ENCODE peak calls at places on chromosome 4, in four cellular contexts. T is A549, X is WTC11, P is K562. O is an unnamed sample.

GRCh38 chr4:121140712-121141111 is 23.4 kb downstream of the TNIP3 start:
- DNase-seq in P (no peak), X (no peak), T (no peak), O (no peak)

GRCh38 chr4:31040106-31040505 is 319.9 kb downstream of the PCDH7 start:
- DNase-seq in X (no peak), P (no peak), T (no peak), O (no peak)

GRCh38 chr4:11451720-11452119 is 23.0 kb upstream of the HS3ST1 start:
- DNase-seq in X (no peak), T (no peak), P (no peak), O (no peak)

GRCh38 chr4:106618920-106619319 is 250.3 kb upstream of the GIMD1 start:
- DNase-seq in P (no peak), X (no peak), T (no peak), O (no peak)

GRCh38 chr4:6112606-6113290 is 87.6 kb downstream of the JAKMIP1 start:
- DNase-seq in X (no peak), T (no peak), P (no peak), O (no peak)

GRCh38 chr4:39987505-39987904 is 9.8 kb upstream of the PDS5A start:
- DNase-seq in P (no peak), X (no peak), T (no peak), O (peak; percentile 56)

GRCh38 chr4:158722291-158722916 is 792 bp downstream of the PPID start:
- DNase-seq in P (peak; percentile 56), T (peak; percentile 10), X (no peak), O (peak; percentile 52)

GRCh38 chr4:6245246-6246169 is 24.1 kb upstream of the WFS1 start:
- DNase-seq in X (peak; percentile 83), T (no peak), P (no peak), O (no peak)

GRCh38 chr4:25313194-25313895 is 771 bp downstream of the ZCCHC4 start:
- DNase-seq in P (no peak), T (no peak), X (no peak), O (peak; percentile 25)

GRCh38 chr4:6272863-6273660 is 3.4 kb downstream of the WFS1 start:
- DNase-seq in X (no peak), P (no peak), T (peak; percentile 45), O (peak; percentile 70)

GRCh38 chr4:83771113-83771705 is 235.3 kb downstream of the GPAT3 start:
- DNase-seq in P (peak; percentile 50), T (peak; percentile 53), X (peak; percentile 70), O (peak; percentile 21)

GRCh38 chr4:58553679-58554078 is 1443.5 kb upstream of the IGFBP7 start:
- DNase-seq in T (no peak), P (no peak), X (no peak), O (no peak)

GRCh38 chr4:90328558-90328957 is 201.4 kb downstream of the CCSER1 start:
- DNase-seq in T (no peak), X (no peak), P (no peak), O (no peak)

GRCh38 chr4:139229534-139230039 is 50.4 kb downstream of the MGARP start:
- DNase-seq in T (peak; percentile 29), X (no peak), P (peak; percentile 61), O (peak; percentile 50)

GRCh38 chr4:9880411-9881197 is 99.2 kb downstream of the DRD5 start:
- DNase-seq in T (no peak), X (no peak), P (no peak), O (no peak)

GRCh38 chr4:36235306-36235705 is 9.0 kb downstream of the ARAP2 start:
- DNase-seq in X (no peak), P (no peak), T (no peak), O (no peak)

GRCh38 chr4:15427715-15428114 is at the start of gene C1QTNF7:
- DNase-seq in X (no peak), T (no peak), P (no peak), O (no peak)

GRCh38 chr4:82519776-82520175 is 42.0 kb downstream of the TMEM150C start:
- DNase-seq in P (no peak), T (no peak), X (no peak), O (no peak)

GRCh38 chr4:38365261-38365660 is 298.7 kb upstream of the KLF3 start:
- DNase-seq in T (no peak), P (no peak), X (no peak), O (no peak)

GRCh38 chr4:107825072-107825789 is 499 bp downstream of the SGMS2 start:
- DNase-seq in T (peak; percentile 33), P (no peak), X (peak; percentile 48), O (no peak)

GRCh38 chr4:153260152-153260551 is 55.9 kb downstream of the TRIM2 start:
- DNase-seq in T (no peak), X (no peak), P (no peak), O (no peak)

GRCh38 chr4:153258750-153259149 is 54.5 kb downstream of the TRIM2 start:
- DNase-seq in T (no peak), X (no peak), P (no peak), O (no peak)

GRCh38 chr4:153259679-153260078 is 55.4 kb downstream of the TRIM2 start:
- DNase-seq in T (no peak), P (no peak), X (no peak), O (no peak)

GRCh38 chr4:153257151-153257620 is 52.9 kb downstream of the TRIM2 start:
- DNase-seq in X (peak; percentile 53), P (peak; percentile 12), T (no peak), O (no peak)

GRCh38 chr4:153257966-153258365 is 53.7 kb downstream of the TRIM2 start:
- DNase-seq in T (no peak), X (peak; percentile 49), P (no peak), O (no peak)
- TF ChIP-seq NR3C1 in T (no peak), X (no peak), P (no peak), O (no peak)

GRCh38 chr4:185723619-185724150 is 88.3 kb downstream of the SORBS2 start:
- DNase-seq in P (no peak), T (no peak), X (no peak), O (no peak)
- TF ChIP-seq NR3C1 in P (no peak), T (no peak), X (no peak), O (no peak)

DNA sequence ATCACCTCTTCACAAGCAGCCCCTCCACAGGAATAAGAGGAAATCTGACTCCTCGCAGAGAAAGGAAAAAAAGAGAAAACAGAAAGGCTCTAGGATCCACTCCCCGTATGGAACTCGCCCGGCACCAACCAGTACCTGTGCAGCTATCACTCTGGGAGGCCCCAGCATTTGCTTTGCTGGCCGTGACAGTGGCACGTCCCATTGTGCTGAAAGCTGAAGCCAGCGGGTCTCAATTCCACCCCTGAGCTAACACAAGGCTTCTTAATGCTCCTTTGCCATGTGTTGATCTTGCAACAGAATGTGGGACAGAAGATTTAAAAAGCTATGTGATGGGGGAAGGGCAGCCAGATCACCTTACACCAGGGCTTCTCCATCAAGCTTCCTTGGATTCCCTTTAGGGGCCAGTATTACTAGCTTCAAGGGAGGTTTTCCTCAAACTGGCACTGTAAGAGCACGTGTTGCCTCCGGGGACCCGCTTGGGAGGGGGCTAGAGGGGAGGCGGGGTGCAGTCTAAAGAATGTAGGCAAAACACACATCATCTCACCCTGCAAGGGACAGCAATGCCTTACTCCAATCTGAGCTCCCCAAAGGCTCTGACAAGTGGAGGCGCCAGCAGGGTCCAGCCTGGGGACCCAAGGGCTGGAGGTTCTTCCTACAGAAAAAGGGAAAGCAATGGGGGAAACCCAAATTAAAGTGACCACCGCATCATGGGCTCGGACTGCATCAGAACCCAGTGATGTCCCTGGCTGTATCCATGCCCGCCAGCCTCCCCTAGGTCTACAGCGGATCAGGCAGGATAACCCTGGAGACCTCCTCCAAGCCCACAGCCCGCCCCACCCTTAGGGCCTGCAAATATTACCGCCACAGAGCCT is 1.2 kb downstream of the USP46 start:
- DNase-seq in T (no peak), X (peak; percentile 58), P (no peak), O (no peak)
- TF ChIP-seq NR3C1 in T (no peak), X (no peak), P (no peak), O (no peak)

DNA sequence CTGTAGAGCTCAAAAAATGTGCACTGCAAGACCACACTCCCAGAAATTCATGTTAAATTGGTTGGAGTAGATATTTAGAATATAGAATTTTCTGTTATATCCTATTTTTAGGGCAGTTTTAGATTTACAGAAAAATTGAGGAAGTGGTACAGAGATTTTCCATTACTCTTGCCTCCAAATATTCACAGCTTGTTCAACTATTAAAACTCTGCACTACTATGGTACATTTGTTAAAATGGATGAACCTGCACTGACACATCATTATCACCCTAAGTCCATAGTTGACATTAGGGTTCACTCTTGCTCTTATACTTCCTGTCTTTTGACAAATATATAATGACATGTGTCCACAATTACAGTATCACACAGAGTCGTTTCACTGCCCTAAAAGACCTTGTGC is 1724.5 kb downstream of the C4orf33 start:
- DNase-seq in T (no peak), P (no peak), X (no peak), O (no peak)
- TF ChIP-seq NR3C1 in T (no peak), P (no peak), X (no peak), O (no peak)

GRCh38 chr4:2254665-2255500 is 7.0 kb downstream of the MXD4 start:
- DNase-seq in T (no peak), P (no peak), X (peak; percentile 8), O (no peak)
- TF ChIP-seq NR3C1 in T (no peak), P (no peak), X (no peak), O (no peak)

GRCh38 chr4:77376788-77377460 is 219.9 kb downstream of the CCNG2 start:
- DNase-seq in P (no peak), X (peak; percentile 35), T (no peak), O (no peak)
- TF ChIP-seq NR3C1 in P (no peak), X (no peak), T (no peak), O (no peak)

GRCh38 chr4:2805712-2806391 is 13.0 kb downstream of the SH3BP2 start:
- DNase-seq in P (no peak), X (no peak), T (no peak), O (no peak)

GRCh38 chr4:2807571-2807970 is 14.7 kb downstream of the SH3BP2 start:
- DNase-seq in X (no peak), P (no peak), T (no peak), O (no peak)

GRCh38 chr4:2804973-2805501 is 12.2 kb downstream of the SH3BP2 start:
- DNase-seq in P (no peak), X (no peak), T (no peak), O (no peak)

GRCh38 chr4:2808001-2808400 is 15.1 kb downstream of the SH3BP2 start:
- DNase-seq in X (no peak), P (no peak), T (no peak), O (no peak)

DNA sequence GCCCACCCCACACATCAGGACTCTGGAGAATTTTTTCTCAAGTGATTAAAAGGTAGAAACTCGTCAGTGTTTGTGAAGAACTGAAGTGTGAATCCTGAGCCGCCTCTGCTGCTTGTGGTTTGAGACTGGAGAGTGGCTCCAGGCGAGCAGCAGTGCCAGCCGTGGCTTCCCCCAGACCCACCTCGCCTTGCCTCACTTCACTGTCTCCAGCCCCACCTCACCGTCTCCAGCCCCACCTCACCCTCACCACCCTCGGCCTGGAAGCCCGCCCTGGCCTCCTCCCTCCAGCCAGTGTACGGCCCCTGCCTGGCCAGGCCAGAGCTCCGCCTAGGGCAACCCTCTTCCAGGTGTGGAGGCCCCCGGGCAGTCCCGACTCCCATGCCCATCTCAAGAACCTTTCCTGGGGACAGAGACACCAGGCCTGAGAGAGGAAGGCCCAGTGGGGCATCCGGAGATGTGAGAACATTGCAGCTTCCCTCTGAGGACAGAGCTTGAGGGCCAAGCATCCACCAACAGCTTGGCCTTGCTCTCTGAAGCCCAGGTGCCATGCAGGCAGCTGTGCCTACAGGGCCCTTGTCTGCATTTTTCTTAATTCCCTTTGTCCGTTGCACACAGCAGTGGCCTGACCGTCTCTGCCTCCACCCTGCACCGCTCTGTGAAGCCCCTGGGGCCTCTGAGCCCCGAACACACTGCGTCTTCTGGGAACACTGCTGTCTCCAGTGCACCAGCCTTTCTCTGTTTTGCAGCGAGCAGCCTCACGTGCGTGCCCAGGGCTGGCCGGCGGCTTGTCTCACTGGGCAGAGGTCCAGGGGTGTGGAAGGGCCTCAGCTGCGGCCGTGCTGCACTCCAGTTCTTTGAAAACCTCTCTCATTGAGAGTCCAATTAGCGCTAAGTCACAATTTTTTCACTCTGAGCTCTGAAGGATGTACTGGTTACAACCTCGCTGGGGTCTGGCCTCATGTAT is 13.8 kb downstream of the SH3BP2 start:
- DNase-seq in T (no peak), P (no peak), X (no peak), O (no peak)
- TF ChIP-seq NR3C1 in T (no peak), P (no peak), X (no peak), O (no peak)

O was measured in HepG2.